ENCODE peak calls at places on chromosomes 12 and 14, in eight cellular contexts. X is NCI-H748 treated with DMSO at 0.1 percent for 48 hours; M is Right ventricle myocardium inferior; B is HEK293T; Y is iris pigment epithelial cell; F is lung; J is CD8-positive, alpha-beta memory T cell; D is omental fat pad. V is an unnamed sample.

GRCh38 chr12:65501093-65501621 is 222.7 kb downstream of the MSRB3 start:
- DNase-seq in B (no peak), F (no peak), X (no peak), M (peak), Y (no peak), D (no peak), J (no peak), V (no peak)

GRCh38 chr14:99479160-99479902 is 1.3 kb downstream of the SETD3 start:
- DNase-seq in B (no peak), Y (peak), X (no peak), D (no peak), M (no peak), J (no peak), F (no peak), V (no peak)

GRCh38 chr12:75322464-75322863 is 7.7 kb downstream of the CAPS2 start:
- DNase-seq in D (no peak), F (no peak), M (no peak), J (no peak), B (no peak), Y (peak), X (no peak), V (no peak)

GRCh38 chr12:65666876-65667275 is 157.4 kb upstream of the HMGA2 start:
- DNase-seq in F (no peak), X (no peak), J (no peak), Y (peak), B (no peak), D (no peak), M (no peak), V (no peak)

GRCh38 chr14:95184413-95184790 is 27.1 kb upstream of the DICER1 start:
- DNase-seq in Y (peak), M (no peak), X (no peak), B (no peak), F (no peak), D (no peak), J (no peak), V (no peak)

GRCh38 chr12:56957229-56958052 is at the start of gene RDH16:
- DNase-seq in X (no peak), F (no peak), M (no peak), D (no peak), J (no peak), Y (no peak), B (no peak), V (peak)

GRCh38 chr12:43869184-43869583 is 33.3 kb downstream of the TMEM117 start:
- DNase-seq in D (no peak), Y (no peak), F (no peak), M (no peak), J (no peak), B (no peak), X (no peak), V (no peak)

GRCh38 chr14:53711205-53711604 is 245.4 kb downstream of the BMP4 start:
- DNase-seq in D (no peak), B (no peak), J (no peak), M (no peak), X (no peak), Y (no peak), F (no peak), V (no peak)

GRCh38 chr12:13205809-13206559 is 9.5 kb downstream of the EMP1 start:
- DNase-seq in M (no peak), J (no peak), D (no peak), X (no peak), B (no peak), F (no peak), Y (peak), V (no peak)

GRCh38 chr14:58637040-58637390 is 747 bp upstream of the DACT1 start:
- DNase-seq in X (peak), Y (peak), F (no peak), M (no peak), D (no peak), J (no peak), B (no peak), V (no peak)

GRCh38 chr14:68951051-68951797 is 27.9 kb downstream of the ACTN1 start:
- DNase-seq in M (peak), X (no peak), D (peak), F (peak), B (no peak), Y (peak), J (no peak), V (peak)

GRCh38 chr12:50581226-50582184 is 76.7 kb downstream of the DIP2B start:
- DNase-seq in F (no peak), X (no peak), J (no peak), B (no peak), Y (peak), M (no peak), D (no peak), V (no peak)

GRCh38 chr14:99968931-99969330 is 96.3 kb upstream of the EVL start:
- DNase-seq in J (no peak), X (no peak), Y (no peak), D (no peak), B (no peak), M (no peak), F (no peak), V (no peak)

GRCh38 chr14:105067140-105067968 is 2.1 kb upstream of the GPR132 start:
- DNase-seq in B (no peak), J (peak), X (no peak), D (no peak), Y (peak), F (no peak), M (no peak), V (no peak)

GRCh38 chr12:117874842-117875434 is 93.9 kb downstream of the KSR2 start:
- DNase-seq in X (peak), M (peak), Y (peak), B (peak), D (peak), J (peak), F (peak), V (peak)

GRCh38 chr12:44287545-44287944 is 451.7 kb downstream of the TMEM117 start:
- DNase-seq in F (no peak), J (no peak), D (no peak), X (no peak), B (no peak), Y (peak), M (no peak), V (no peak)

GRCh38 chr14:77980475-77981321 is 180.8 kb downstream of the ADCK1 start:
- DNase-seq in B (no peak), M (peak), F (peak), J (no peak), D (no peak), Y (no peak), X (no peak), V (peak)

GRCh38 chr14:99038401-99038800 is 233.6 kb downstream of the BCL11B start:
- DNase-seq in Y (peak), B (no peak), X (no peak), D (no peak), F (no peak), J (no peak), M (no peak), V (no peak)

GRCh38 chr12:40663781-40664180 is 28.5 kb upstream of the CNTN1 start:
- DNase-seq in J (no peak), D (no peak), M (no peak), X (no peak), Y (no peak), B (no peak), F (no peak), V (no peak)

GRCh38 chr12:86134571-86134970 is 121.6 kb downstream of the MGAT4C start:
- DNase-seq in Y (peak), D (no peak), X (no peak), M (no peak), F (no peak), J (no peak), B (no peak), V (no peak)

GRCh38 chr14:104708606-104709268 is 15.3 kb upstream of the ADSS1 start:
- DNase-seq in D (peak), Y (peak), B (peak), J (peak), X (peak), M (no peak), F (peak), V (no peak)

GRCh38 chr12:113299619-113300237 is 35.2 kb downstream of the SLC8B1 start:
- DNase-seq in B (no peak), X (no peak), F (peak), J (no peak), D (no peak), M (peak), Y (peak), V (no peak)